ENCODE peak calls at places on chromosomes 1 and 21, in ten cellular contexts. X is PC-9, U is endothelial cell of umbilical vein, I is GM23248, T is mammary epithelial cell, Y is GM23338, G is astrocyte, K is fibroblast of lung, S is GM12878, R is K562. J is an unnamed sample. For H3K79me2 and H3K4me1, the result is how much of the 10 kb centered on the place peaks cover.

GRCh38 chr1:26098602-26099001 is 13.0 kb upstream of the PDIK1L start:
- DNase-seq in X (no peak), U (no peak), I (no peak), T (no peak), Y (no peak), G (no peak), K (no peak), S (no peak), R (no peak), J (no peak)

GRCh38 chr1:43414634-43415223 is 25.0 kb downstream of the SZT2 start:
- DNase-seq in X (peak), U (peak), I (peak), T (peak), Y (peak), G (peak), K (peak), S (no peak), R (peak), J (peak)

GRCh38 chr1:156434976-156435550 is 65.5 kb downstream of the MEF2D start:
- DNase-seq in X (no peak), U (no peak), I (no peak), T (no peak), Y (peak), G (no peak), K (no peak), S (no peak), R (no peak), J (no peak)

GRCh38 chr1:114345930-114346479 is 165.0 kb downstream of the TRIM33 start:
- DNase-seq in X (no peak), U (peak), I (peak), T (no peak), Y (peak), G (no peak), K (peak), S (no peak), R (peak), J (peak)

GRCh38 chr1:117967472-117967871 is 37.9 kb downstream of the WDR3 start:
- DNase-seq in X (no peak), U (no peak), I (peak), T (peak), Y (peak), G (peak), K (peak), S (no peak), R (no peak), J (peak)

GRCh38 chr1:194755241-194755953 is 1569.0 kb upstream of the B3GALT2 start:
- DNase-seq in X (no peak), U (no peak), I (no peak), T (no peak), Y (no peak), G (peak), K (peak), S (no peak), R (no peak), J (no peak)

GRCh38 chr1:72535470-72535869 is 253.1 kb upstream of the NEGR1 start:
- DNase-seq in X (no peak), U (no peak), I (no peak), T (no peak), Y (no peak), G (no peak), K (no peak), S (no peak), R (no peak), J (no peak)

GRCh38 chr1:218346391-218347204 is 1.5 kb downstream of the TGFB2 start:
- DNase-seq in X (no peak), U (peak), I (peak), T (peak), Y (peak), G (peak), K (peak), S (no peak), R (no peak), J (peak)

GRCh38 chr1:175262646-175263045 is 70.1 kb upstream of the KIAA0040 start:
- DNase-seq in X (no peak), U (no peak), I (peak), T (peak), Y (no peak), G (no peak), K (no peak), S (no peak), R (no peak), J (no peak)

GRCh38 chr1:205225901-205226765 is 1.6 kb upstream of the TMCC2 start:
- DNase-seq in X (no peak), U (no peak), I (peak), T (peak), Y (no peak), G (peak), K (peak), S (no peak), R (no peak), J (no peak)

GRCh38 chr1:36644556-36644955 is 161.8 kb upstream of the CSF3R start:
- DNase-seq in X (no peak), U (no peak), I (no peak), T (no peak), Y (no peak), G (no peak), K (no peak), S (no peak), R (no peak), J (no peak)

GRCh38 chr1:4380564-4381168 is 273.7 kb upstream of the AJAP1 start:
- DNase-seq in X (no peak), U (no peak), I (no peak), T (peak), Y (no peak), G (peak), K (peak), S (no peak), R (no peak), J (no peak)

GRCh38 chr21:14718957-14719356 is 172.8 kb upstream of the SAMSN1 start:
- DNase-seq in X (no peak), U (no peak), I (no peak), T (no peak), Y (no peak), G (no peak), K (no peak), S (no peak), R (no peak), J (no peak)

GRCh38 chr1:89545264-89546038 is 20.8 kb downstream of the LRRC8B start:
- DNase-seq in X (no peak), U (peak), I (peak), T (peak), Y (no peak), G (peak), K (peak), S (no peak), R (peak), J (peak)

GRCh38 chr21:17660862-17661261 is 48.2 kb upstream of the BTG3 start:
- DNase-seq in X (no peak), U (no peak), I (no peak), T (no peak), Y (no peak), G (no peak), K (no peak), S (no peak), R (no peak), J (no peak)

GRCh38 chr1:42017730-42018129 is 99.0 kb upstream of the HIVEP3 start:
- DNase-seq in X (no peak), U (no peak), I (no peak), T (no peak), Y (no peak), G (no peak), K (no peak), S (no peak), R (no peak), J (no peak)

GRCh38 chr1:206706298-206706791 is 21.6 kb downstream of the MAPKAPK2 start:
- DNase-seq in X (no peak), U (no peak), I (peak), T (no peak), Y (peak), G (peak), K (peak), S (no peak), R (no peak), J (peak)

GRCh38 chr1:7420706-7421105 is 350.4 kb upstream of the VAMP3 start:
- DNase-seq in X (no peak), U (no peak), I (no peak), T (no peak), Y (no peak), G (no peak), K (no peak), S (no peak), R (no peak), J (no peak)

GRCh38 chr1:230818881-230819280 is 49.4 kb downstream of the C1orf198 start:
- DNase-seq in X (no peak), U (no peak), I (no peak), T (no peak), Y (no peak), G (no peak), K (no peak), S (no peak), R (no peak), J (no peak)

GRCh38 chr1:244963231-244963826 is 99.0 kb upstream of the HNRNPU start:
- DNase-seq in X (no peak), U (peak), I (peak), T (no peak), Y (no peak), G (peak), K (peak), S (no peak), R (peak), J (no peak)

GRCh38 chr1:204509186-204509635 is 7.0 kb upstream of the MDM4 start:
- DNase-seq in X (no peak), U (no peak), I (no peak), T (peak), Y (no peak), G (no peak), K (no peak), S (no peak), R (no peak), J (no peak)

GRCh38 chr1:111769517-111770146 is 13.9 kb downstream of the DDX20 start:
- DNase-seq in X (peak), U (peak), I (peak), T (peak), Y (peak), G (peak), K (peak), S (peak), R (peak), J (peak)

GRCh38 chr1:99675292-99675691 is 29.4 kb downstream of the PALMD start:
- DNase-seq in X (no peak), U (no peak), I (no peak), T (no peak), Y (no peak), G (no peak), K (no peak), S (no peak), R (no peak), J (no peak)

GRCh38 chr1:85109475-85109874 is 61.2 kb upstream of the MCOLN3 start:
- DNase-seq in X (peak), U (peak), I (peak), T (peak), Y (peak), G (peak), K (peak), S (no peak), R (peak), J (peak)

GRCh38 chr1:230099435-230099834 is 32.4 kb downstream of the GALNT2 start:
- DNase-seq in X (no peak), U (no peak), I (no peak), T (no peak), Y (no peak), G (no peak), K (no peak), S (no peak), R (no peak), J (no peak)

GRCh38 chr1:181541947-181542346 is 58.6 kb downstream of the CACNA1E start:
- DNase-seq in X (no peak), U (no peak), I (peak), T (peak), Y (no peak), G (peak), K (peak), S (no peak), R (no peak), J (peak)

GRCh38 chr1:118773656-118774055 is 214.5 kb downstream of the TBX15 start:
- DNase-seq in X (no peak), U (no peak), I (peak), T (peak), Y (no peak), G (no peak), K (no peak), S (no peak), R (no peak), J (no peak)

DNA sequence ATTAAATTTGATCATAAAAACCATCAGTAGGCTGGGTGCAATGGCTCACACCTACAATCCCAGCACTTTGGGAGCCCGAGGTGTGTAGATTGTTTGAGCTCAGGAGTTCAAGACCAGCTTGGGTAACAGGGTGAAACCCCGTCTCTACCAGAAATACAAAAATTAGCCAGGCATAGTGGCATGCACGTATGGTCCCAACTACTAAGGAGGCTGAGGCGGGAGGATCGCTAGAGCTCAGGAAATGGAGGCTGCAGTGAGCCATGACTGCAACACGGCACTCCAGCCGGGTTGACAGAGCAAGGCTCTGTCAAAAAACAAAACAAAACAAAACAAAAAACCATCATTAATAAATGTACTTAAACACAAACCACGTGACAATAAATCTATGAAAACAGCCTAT is 61.0 kb downstream of the ARID4B start:
- DNase-seq in X (no peak), U (no peak), I (no peak), T (no peak), Y (no peak), G (no peak), K (no peak), S (no peak), R (no peak), J (no peak)
- H3K79me2 ChIP-seq in X (half or more), U (half or more), I (half or more), T (half or more), Y (half or more), G (half or more), K (half or more), S (half or more), R (half or more), J (half or more)

GRCh38 chr1:16156848-16157495 is 1.1 kb upstream of the EPHA2 start:
- DNase-seq in X (no peak), U (peak), I (peak), T (peak), Y (no peak), G (peak), K (peak), S (no peak), R (no peak), J (peak)
- H3K4me1 ChIP-seq in X (under half), U (under half), I (under half), T (under half), Y (under half), G (under half), K (under half), S (under half), R (under half), J (under half)

GRCh38 chr1:174005032-174005431 is 17.1 kb downstream of the RC3H1 start:
- DNase-seq in X (no peak), U (no peak), I (peak), T (peak), Y (no peak), G (no peak), K (no peak), S (peak), R (no peak), J (no peak)

GRCh38 chr1:174001573-174001972 is 20.6 kb downstream of the RC3H1 start:
- DNase-seq in X (no peak), U (no peak), I (no peak), T (no peak), Y (no peak), G (no peak), K (no peak), S (no peak), R (no peak), J (no peak)

GRCh38 chr1:174007846-174008245 is 14.3 kb downstream of the RC3H1 start:
- DNase-seq in X (peak), U (no peak), I (peak), T (no peak), Y (no peak), G (no peak), K (peak), S (no peak), R (no peak), J (no peak)

GRCh38 chr1:174000274-174000852 is 21.8 kb downstream of the RC3H1 start:
- DNase-seq in X (no peak), U (peak), I (no peak), T (no peak), Y (no peak), G (peak), K (peak), S (no peak), R (no peak), J (no peak)

DNA sequence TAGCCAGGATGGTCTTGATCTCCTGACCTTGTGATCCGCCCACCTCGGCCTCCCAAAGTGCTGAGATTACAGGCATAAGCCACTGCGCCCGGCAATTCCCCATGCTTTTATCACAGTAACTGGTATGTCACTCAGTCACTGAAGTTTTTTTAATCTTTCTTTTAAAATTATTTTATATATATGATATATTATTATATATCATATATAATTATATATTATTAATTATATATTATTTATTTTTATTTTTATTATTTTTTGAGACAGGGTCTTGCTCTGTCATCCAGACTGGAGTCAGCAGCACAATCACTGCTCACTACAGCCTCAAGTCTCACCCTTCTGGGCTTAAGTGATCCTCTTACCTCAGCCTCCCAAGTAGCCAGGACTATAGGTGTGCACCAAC is 18.3 kb downstream of the RC3H1 start:
- DNase-seq in X (no peak), U (no peak), I (no peak), T (no peak), Y (no peak), G (no peak), K (no peak), S (no peak), R (no peak), J (no peak)
- H3K79me2 ChIP-seq in X (half or more), U (half or more), I (half or more), T (half or more), Y (half or more), G (half or more), K (under half), S (half or more), R (half or more), J (half or more)

DNA sequence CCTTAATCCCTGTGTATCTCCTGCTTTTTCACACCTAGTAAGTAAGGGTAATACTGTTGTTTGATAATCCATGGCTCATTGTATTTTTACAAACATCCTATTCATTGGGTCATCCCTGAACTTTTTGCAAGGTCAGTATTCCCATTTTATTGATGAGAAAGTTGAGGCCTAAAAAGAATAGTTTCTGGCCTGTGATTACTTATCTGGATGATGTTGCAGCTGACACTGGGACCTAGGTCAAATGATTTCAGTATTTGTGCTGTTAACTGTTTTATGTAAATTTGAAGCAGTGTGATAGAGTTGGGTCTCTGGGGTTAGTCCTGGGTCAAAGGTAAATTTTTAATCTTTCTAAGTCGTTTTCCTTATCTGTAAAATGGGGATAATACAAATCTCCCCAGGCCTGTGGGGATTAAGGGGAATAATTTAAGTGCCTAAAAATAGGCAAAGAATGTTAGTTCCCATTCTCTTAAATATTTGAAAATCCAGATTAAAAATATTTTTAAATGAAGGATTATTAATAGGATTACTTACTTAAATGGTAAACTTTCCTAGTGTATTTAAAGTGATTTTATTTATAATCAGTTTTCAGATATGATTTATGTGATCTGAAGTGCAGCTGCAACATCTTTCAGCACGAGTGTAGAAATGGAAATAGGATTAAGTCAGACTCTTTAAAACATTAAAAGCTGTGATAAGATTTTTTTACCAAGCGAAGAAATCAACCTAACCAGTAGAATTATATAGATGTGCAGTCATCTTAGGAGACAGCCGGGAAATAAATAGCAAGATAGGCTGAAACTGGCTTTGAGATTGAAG is 4.3 kb downstream of the PPP2R5A start:
- DNase-seq in X (no peak), U (no peak), I (no peak), T (no peak), Y (no peak), G (no peak), K (no peak), S (no peak), R (no peak), J (no peak)
- H3K4me1 ChIP-seq in X (under half), U (under half), I (under half), T (under half), Y (under half), G (under half), K (under half), S (under half), R (under half), J (under half)

DNA sequence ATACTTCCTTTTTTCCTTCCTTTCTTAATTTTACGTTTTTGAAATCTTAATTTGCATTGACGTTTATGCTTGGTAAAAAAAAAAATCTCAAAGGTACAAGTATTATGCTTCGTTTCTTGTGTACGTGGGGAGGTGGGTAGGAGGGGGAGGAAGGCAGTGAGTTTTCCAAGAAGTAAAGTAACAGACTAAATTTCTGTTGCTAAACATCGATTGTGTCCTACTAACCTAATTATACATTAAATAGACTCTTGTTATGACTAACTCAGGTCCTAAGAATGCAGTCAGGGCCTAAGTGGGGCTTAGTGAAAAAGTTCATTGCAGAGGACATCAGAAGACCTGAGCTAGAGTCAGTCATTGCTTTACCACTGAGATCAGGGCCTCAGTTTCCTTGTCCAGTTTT is 17.5 kb downstream of the NEK7 start:
- DNase-seq in X (no peak), U (no peak), I (peak), T (no peak), Y (no peak), G (peak), K (peak), S (no peak), R (no peak), J (no peak)
- H3K79me2 ChIP-seq in X (half or more), U (half or more), I (half or more), T (half or more), Y (half or more), G (half or more), K (half or more), S (half or more), R (half or more), J (half or more)

GRCh38 chr1:37845049-37845646 is 14.2 kb downstream of the MTF1 start:
- DNase-seq in X (peak), U (no peak), I (no peak), T (no peak), Y (no peak), G (no peak), K (no peak), S (no peak), R (no peak), J (no peak)

GRCh38 chr1:37846634-37847339 is 12.6 kb downstream of the MTF1 start:
- DNase-seq in X (no peak), U (no peak), I (no peak), T (no peak), Y (no peak), G (no peak), K (no peak), S (peak), R (no peak), J (no peak)

GRCh38 chr1:37849480-37849879 is 9.9 kb downstream of the MTF1 start:
- DNase-seq in X (no peak), U (no peak), I (no peak), T (no peak), Y (no peak), G (no peak), K (no peak), S (no peak), R (no peak), J (no peak)

GRCh38 chr1:37841652-37842051 is 17.7 kb downstream of the MTF1 start:
- DNase-seq in X (no peak), U (no peak), I (no peak), T (no peak), Y (no peak), G (no peak), K (no peak), S (no peak), R (no peak), J (no peak)

GRCh38 chr1:37845781-37846180 is 13.6 kb downstream of the MTF1 start:
- DNase-seq in X (no peak), U (no peak), I (peak), T (no peak), Y (no peak), G (no peak), K (no peak), S (no peak), R (no peak), J (no peak)
- H3K4me1 ChIP-seq in X (under half), U (under half), I (under half), T (under half), Y (under half), G (under half), K (under half), S (under half), R (under half), J (under half)

GRCh38 chr21:45078877-45079281 is 4.5 kb downstream of the ADARB1 start:
- DNase-seq in X (no peak), U (no peak), I (peak), T (peak), Y (no peak), G (peak), K (peak), S (no peak), R (no peak), J (no peak)
- H3K79me2 ChIP-seq in X (under half), U (half or more), I (half or more), T (half or more), Y (under half), G (half or more), K (under half), S (under half), R (under half), J (half or more)

J was measured in hepatocyte.